ENCODE peak calls at places on chromosome 5, in ten cellular contexts. Q is HCT116, A is ovary, W is transverse colon, Y is tibial nerve, E is body of pancreas, V is spleen, U is uterus, O is esophagus squamous epithelium, H is stomach. R is an unnamed sample.

GRCh38 chr5:34672196-34672595 is 16.1 kb downstream of the RAI14 start:
- DNase-seq in Q (no peak), A (no peak), W (no peak), Y (no peak), E (no peak), V (no peak), U (no peak), O (no peak), H (no peak), R (no peak)

GRCh38 chr5:95747041-95747679 is 16.0 kb downstream of the RHOBTB3 start:
- DNase-seq in Q (no peak), A (no peak), W (no peak), Y (no peak), E (no peak), V (no peak), U (no peak), O (no peak), H (no peak), R (no peak)

GRCh38 chr5:4868140-4868735 is 271.9 kb upstream of the ADAMTS16 start:
- DNase-seq in Q (peak; percentile 37), A (peak; percentile 56), W (peak; percentile 38), Y (peak; percentile 34), E (peak; percentile 75), V (no peak), U (no peak), O (no peak), H (peak; percentile 64), R (peak; percentile 79)

GRCh38 chr5:31530541-31531265 is 1.2 kb downstream of the DROSHA start:
- DNase-seq in Q (no peak), A (no peak), W (no peak), Y (no peak), E (no peak), V (no peak), U (no peak), O (no peak), H (no peak), R (no peak)

GRCh38 chr5:14834584-14835540 is 36.7 kb downstream of the ANKH start:
- DNase-seq in Q (no peak), A (no peak), W (no peak), Y (no peak), E (no peak), V (no peak), U (no peak), O (no peak), H (no peak), R (no peak)

GRCh38 chr5:73291873-73292272 is 118.9 kb downstream of the TMEM174 start:
- DNase-seq in Q (no peak), A (no peak), W (no peak), Y (no peak), E (no peak), V (no peak), U (no peak), O (no peak), H (no peak), R (no peak)

GRCh38 chr5:175252234-175252805 is 191.7 kb downstream of the DRD1 start:
- DNase-seq in Q (no peak), A (no peak), W (no peak), Y (no peak), E (no peak), V (no peak), U (no peak), O (no peak), H (no peak), R (no peak)

GRCh38 chr5:173412151-173412550 is 83.9 kb upstream of the STC2 start:
- DNase-seq in Q (no peak), A (no peak), W (no peak), Y (no peak), E (no peak), V (no peak), U (no peak), O (no peak), H (no peak), R (no peak)

GRCh38 chr5:87754009-87754757 is 341.5 kb upstream of the CCNH start:
- DNase-seq in Q (no peak), A (no peak), W (no peak), Y (no peak), E (no peak), V (no peak), U (no peak), O (no peak), H (no peak), R (no peak)

GRCh38 chr5:569358-569867 is 42.7 kb upstream of the CEP72 start:
- DNase-seq in Q (no peak), A (no peak), W (no peak), Y (no peak), E (no peak), V (no peak), U (no peak), O (no peak), H (peak; percentile 16), R (peak; percentile 1)

GRCh38 chr5:92904021-92904420 is 677.0 kb downstream of the NR2F1-AS1 start:
- DNase-seq in Q (no peak), A (no peak), W (no peak), Y (no peak), E (no peak), V (no peak), U (no peak), O (no peak), H (no peak), R (no peak)

GRCh38 chr5:126676195-126676624 is 75.5 kb downstream of the PHAX start:
- DNase-seq in Q (peak; percentile 60), A (peak; percentile 19), W (peak; percentile 69), Y (no peak), E (peak; percentile 61), V (no peak), U (peak; percentile 49), O (no peak), H (peak; percentile 57), R (no peak)

GRCh38 chr5:126428421-126428820 is 5.2 kb downstream of the GRAMD2B start:
- DNase-seq in Q (no peak), A (no peak), W (no peak), Y (no peak), E (no peak), V (no peak), U (no peak), O (no peak), H (no peak), R (no peak)

GRCh38 chr5:177473461-177473991 is at the start of gene DBN1:
- DNase-seq in Q (no peak), A (peak; percentile 53), W (peak; percentile 46), Y (no peak), E (peak; percentile 47), V (no peak), U (no peak), O (no peak), H (peak; percentile 49), R (no peak)

GRCh38 chr5:2708132-2708531 is 43.3 kb downstream of the IRX2 start:
- DNase-seq in Q (no peak), A (no peak), W (no peak), Y (no peak), E (no peak), V (no peak), U (no peak), O (no peak), H (no peak), R (no peak)

GRCh38 chr5:75048457-75048953 is 3.9 kb downstream of the GCNT4 start:
- DNase-seq in Q (no peak), A (no peak), W (no peak), Y (no peak), E (no peak), V (no peak), U (no peak), O (no peak), H (no peak), R (no peak)

GRCh38 chr5:75046366-75047142 is 5.8 kb downstream of the GCNT4 start:
- DNase-seq in Q (no peak), A (no peak), W (no peak), Y (no peak), E (no peak), V (no peak), U (no peak), O (no peak), H (no peak), R (no peak)

GRCh38 chr5:75045071-75045470 is 7.3 kb downstream of the GCNT4 start:
- DNase-seq in Q (no peak), A (no peak), W (no peak), Y (no peak), E (no peak), V (no peak), U (no peak), O (no peak), H (no peak), R (no peak)

GRCh38 chr5:75049581-75050274 is 2.6 kb downstream of the GCNT4 start:
- DNase-seq in Q (peak; percentile 68), A (no peak), W (peak; percentile 77), Y (no peak), E (peak; percentile 73), V (peak; percentile 74), U (peak; percentile 39), O (no peak), H (peak; percentile 70), R (peak; percentile 61)

GRCh38 chr5:75047356-75047755 is 5.0 kb downstream of the GCNT4 start:
- DNase-seq in Q (no peak), A (no peak), W (no peak), Y (no peak), E (no peak), V (no peak), U (no peak), O (no peak), H (no peak), R (no peak)
- H3K4me1 ChIP-seq in Q (peaks cover 28% of the 10 kb centered on the region), A (peaks cover 9% of the 10 kb centered on the region), W (peaks cover 30% of the 10 kb centered on the region), Y (peaks cover 13% of the 10 kb centered on the region), E (peaks cover 59% of the 10 kb centered on the region), V (peaks cover 38% of the 10 kb centered on the region), U (peaks cover 9% of the 10 kb centered on the region), O (peaks cover 10% of the 10 kb centered on the region), H (peaks cover 26% of the 10 kb centered on the region), R (peaks cover 37% of the 10 kb centered on the region)

DNA sequence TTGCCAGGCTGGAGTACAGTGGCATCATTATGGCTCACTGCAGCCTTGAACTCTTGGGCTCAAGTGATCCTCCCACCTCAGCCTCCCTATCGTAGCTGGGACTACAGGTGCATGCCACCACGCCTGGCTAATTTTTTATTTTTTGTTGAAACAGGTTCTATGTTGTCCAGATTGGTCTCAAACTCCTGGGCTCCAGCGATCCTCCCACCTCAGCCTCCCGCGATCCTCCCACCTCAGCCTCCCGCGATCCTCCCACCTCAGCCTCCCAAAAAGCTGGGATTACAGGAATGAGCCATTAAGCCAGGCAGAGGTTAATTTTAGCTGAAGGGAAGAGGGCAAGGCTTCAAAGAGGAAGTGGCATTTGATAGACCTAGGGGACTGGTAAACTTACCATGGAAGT is 32.8 kb upstream of the CCNB1 start:
- DNase-seq in Q (no peak), A (no peak), W (no peak), Y (no peak), E (no peak), V (no peak), U (no peak), O (no peak), H (no peak), R (no peak)
- TF ChIP-seq POLR2A in Q (no peak), A (no peak), W (no peak), Y (no peak), E (no peak), V (no peak), U (no peak), O (no peak), H (no peak), R (no peak)

GRCh38 chr5:140339636-140340035 is 6.8 kb downstream of the HBEGF start:
- DNase-seq in Q (no peak), A (no peak), W (no peak), Y (no peak), E (no peak), V (peak; percentile 11), U (no peak), O (no peak), H (no peak), R (no peak)
- H3K4me1 ChIP-seq in Q (peaks cover 7% of the 10 kb centered on the region), A (peaks cover 3% of the 10 kb centered on the region), W (peaks cover 5% of the 10 kb centered on the region), Y (peaks cover 88% of the 10 kb centered on the region), E (peaks cover 1% of the 10 kb centered on the region), V (peaks cover 64% of the 10 kb centered on the region), U (no peaks in the 10 kb centered on the region), O (peaks cover 16% of the 10 kb centered on the region), H (peaks cover 65% of the 10 kb centered on the region), R (peaks cover 42% of the 10 kb centered on the region)

GRCh38 chr5:171400169-171400568 is 12.5 kb downstream of the NPM1 start:
- DNase-seq in Q (no peak), A (no peak), W (no peak), Y (no peak), E (no peak), V (no peak), U (no peak), O (no peak), H (no peak), R (no peak)
- TF ChIP-seq POLR2A in Q (no peak), A (no peak), W (no peak), Y (no peak), E (no peak), V (no peak), U (no peak), O (no peak), H (no peak), R (no peak)

R was measured in Peyer's patch.